ENCODE peak calls at places on chromosomes 13 and 19, in seven cellular contexts. D is endothelial cell of umbilical vein; W is mesendoderm; C is CD8-positive, alpha-beta memory T cell; G is tibial nerve; Z is GM23338; H is stomach. O is an unnamed sample.
A peak's percentile ranks its signal among the peaks of the same experiment; 100 is the strongest.

GRCh38 chr19:35247526-35248309 is 1.1 kb upstream of the LSR start:
- DNase-seq in H (peak; percentile 93), G (no peak), Z (peak; percentile 99), W (peak; percentile 98), D (no peak), C (peak; percentile 27), O (peak; percentile 98)

GRCh38 chr19:55005684-55006488 is 32.2 kb downstream of the GP6 start:
- DNase-seq in G (no peak), C (peak; percentile 13), W (peak; percentile 94), Z (peak; percentile 93), H (no peak), D (no peak), O (peak; percentile 88)

GRCh38 chr13:112587767-112588489 is at the start of gene TUBGCP3:
- DNase-seq in D (peak; percentile 77), Z (peak; percentile 88), G (peak; percentile 58), C (peak; percentile 56), H (peak; percentile 87), W (peak; percentile 86), O (peak; percentile 91)

GRCh38 chr19:35104361-35104760 is 11.3 kb upstream of the FXYD3 start:
- DNase-seq in W (no peak), Z (no peak), C (no peak), G (no peak), H (no peak), D (no peak), O (no peak)

GRCh38 chr19:32767951-32768679 is 48.5 kb downstream of the TDRD12 start:
- DNase-seq in C (no peak), D (no peak), G (no peak), W (no peak), H (no peak), Z (no peak), O (no peak)

GRCh38 chr19:45955905-45956608 is 17.6 kb downstream of the NOVA2 start:
- DNase-seq in C (no peak), H (no peak), D (peak; percentile 99), W (peak; percentile 42), Z (no peak), G (no peak), O (peak; percentile 62)

GRCh38 chr19:49968279-49968922 is 7.4 kb upstream of the SIGLEC11 start:
- DNase-seq in H (no peak), C (no peak), Z (no peak), G (no peak), W (no peak), D (no peak), O (no peak)

GRCh38 chr13:70580825-70581224 is 472.6 kb upstream of the KLHL1 start:
- DNase-seq in W (no peak), H (no peak), C (no peak), Z (no peak), D (no peak), G (no peak), O (no peak)

GRCh38 chr13:72565893-72566292 is 161.5 kb downstream of the MZT1 start:
- DNase-seq in G (no peak), Z (peak; percentile 63), D (peak; percentile 25), W (peak; percentile 35), H (no peak), C (no peak), O (no peak)

GRCh38 chr13:23087884-23088283 is 92.9 kb upstream of the SGCG start:
- DNase-seq in H (no peak), G (no peak), Z (peak; percentile 70), W (peak; percentile 72), C (no peak), D (no peak), O (peak; percentile 83)

GRCh38 chr19:47066376-47067214 is 18.2 kb upstream of the TMEM160 start:
- DNase-seq in D (no peak), H (no peak), G (no peak), C (no peak), Z (no peak), W (no peak), O (peak; percentile 40)

GRCh38 chr19:48342841-48343540 is 17.6 kb downstream of the EMP3 start:
- DNase-seq in W (no peak), Z (no peak), H (no peak), G (no peak), D (no peak), C (no peak), O (no peak)

GRCh38 chr19:1291761-1292418 is 6.2 kb downstream of the EFNA2 start:
- DNase-seq in W (no peak), C (no peak), D (no peak), G (no peak), H (no peak), Z (no peak), O (no peak)
- H3K27me3 ChIP-seq in W (no peaks in the 10 kb centered on the region), C (peaks cover 22% of the 10 kb centered on the region), D (peaks cover 1% of the 10 kb centered on the region), G (peaks cover 88% of the 10 kb centered on the region), H (peaks cover 96% of the 10 kb centered on the region), Z (peaks cover 5% of the 10 kb centered on the region), O (no peaks in the 10 kb centered on the region)

GRCh38 chr13:81318231-81319019 is 977.5 kb upstream of the SPRY2 start:
- DNase-seq in H (no peak), W (no peak), D (no peak), Z (no peak), G (no peak), C (no peak), O (no peak)

GRCh38 chr13:81320516-81320915 is 979.6 kb upstream of the SPRY2 start:
- DNase-seq in C (no peak), D (no peak), W (no peak), Z (no peak), G (no peak), H (no peak), O (no peak)
- H3K27me3 ChIP-seq in C (no peaks in the 10 kb centered on the region), D (no peaks in the 10 kb centered on the region), W (no peaks in the 10 kb centered on the region), Z (no peaks in the 10 kb centered on the region), G (no peaks in the 10 kb centered on the region), H (no peaks in the 10 kb centered on the region), O (no peaks in the 10 kb centered on the region)

GRCh38 chr13:41917641-41918040 is 43.3 kb downstream of the VWA8 start:
- DNase-seq in C (no peak), Z (no peak), W (no peak), D (peak; percentile 57), G (no peak), H (no peak), O (no peak)
- H3K27me3 ChIP-seq in C (no peaks in the 10 kb centered on the region), Z (no peaks in the 10 kb centered on the region), W (no peaks in the 10 kb centered on the region), D (no peaks in the 10 kb centered on the region), G (no peaks in the 10 kb centered on the region), H (no peaks in the 10 kb centered on the region), O (no peaks in the 10 kb centered on the region)

GRCh38 chr19:4591296-4591695 is 31.8 kb upstream of the SEMA6B start:
- DNase-seq in H (no peak), C (no peak), G (no peak), D (no peak), W (no peak), Z (no peak), O (no peak)
- H3K27me3 ChIP-seq in H (peaks cover 84% of the 10 kb centered on the region), C (peaks cover under 1% of the 10 kb centered on the region), G (peaks cover 86% of the 10 kb centered on the region), D (no peaks in the 10 kb centered on the region), W (no peaks in the 10 kb centered on the region), Z (peaks cover 11% of the 10 kb centered on the region), O (no peaks in the 10 kb centered on the region)

GRCh38 chr13:99741979-99742378 is 229.6 kb downstream of the ZIC5 start:
- DNase-seq in H (no peak), D (no peak), Z (peak; percentile 43), G (no peak), W (no peak), C (no peak), O (no peak)
- H3K27me3 ChIP-seq in H (no peaks in the 10 kb centered on the region), D (peaks cover 9% of the 10 kb centered on the region), Z (no peaks in the 10 kb centered on the region), G (no peaks in the 10 kb centered on the region), W (no peaks in the 10 kb centered on the region), C (no peaks in the 10 kb centered on the region), O (no peaks in the 10 kb centered on the region)